ENCODE peak calls at places on chromosomes 3 and 15, in six cellular contexts. E is fibroblast of pulmonary artery, R is suprapubic skin, F is AG04450, O is Peyer's patch, V is left lung. Z is an unnamed sample.

GRCh38 chr3:46671541-46672348 is 21.7 kb downstream of the ALS2CL start:
- DNase-seq in E (no peak), R (peak; percentile 54), F (no peak), O (peak; percentile 39), V (peak; percentile 24), Z (no peak)

GRCh38 chr3:8278448-8278847 is 223.2 kb upstream of the LMCD1 start:
- DNase-seq in E (no peak), R (no peak), F (no peak), O (no peak), V (no peak), Z (no peak)

GRCh38 chr3:8352475-8352874 is 149.1 kb upstream of the LMCD1 start:
- DNase-seq in E (no peak), R (no peak), F (no peak), O (no peak), V (no peak), Z (no peak)

GRCh38 chr3:86451749-86452148 is 539.2 kb downstream of the VGLL3 start:
- DNase-seq in E (no peak), R (no peak), F (no peak), O (no peak), V (no peak), Z (no peak)

GRCh38 chr3:65044401-65044800 is 356.6 kb upstream of the ADAMTS9 start:
- DNase-seq in E (no peak), R (no peak), F (no peak), O (no peak), V (no peak), Z (no peak)

GRCh38 chr3:64300790-64301423 is 75.6 kb upstream of the PRICKLE2 start:
- DNase-seq in E (peak; percentile 90), R (no peak), F (no peak), O (no peak), V (no peak), Z (peak; percentile 87)

GRCh38 chr3:160879859-160880258 is 123.8 kb downstream of the PPM1L start:
- DNase-seq in E (no peak), R (no peak), F (no peak), O (no peak), V (no peak), Z (no peak)

GRCh38 chr3:113783463-113783862 is 36.6 kb downstream of the ATP6V1A start:
- DNase-seq in E (peak; percentile 98), R (no peak), F (peak; percentile 91), O (no peak), V (no peak), Z (peak; percentile 85)

GRCh38 chr15:63630036-63630751 is 33.0 kb downstream of the FBXL22 start:
- DNase-seq in E (no peak), R (no peak), F (no peak), O (no peak), V (no peak), Z (no peak)

GRCh38 chr3:11601446-11602241 is 42.1 kb downstream of the VGLL4 start:
- DNase-seq in E (peak; percentile 60), R (peak; percentile 85), F (no peak), O (peak; percentile 74), V (no peak), Z (peak; percentile 49)

GRCh38 chr3:84987709-84988504 is 29.1 kb downstream of the CADM2 start:
- DNase-seq in E (no peak), R (no peak), F (no peak), O (no peak), V (no peak), Z (no peak)

GRCh38 chr3:36303286-36303685 is 77.0 kb upstream of the STAC start:
- DNase-seq in E (no peak), R (no peak), F (no peak), O (no peak), V (no peak), Z (no peak)

GRCh38 chr3:4222574-4222973 is 80.6 kb upstream of the SETMAR start:
- DNase-seq in E (no peak), R (no peak), F (no peak), O (no peak), V (no peak), Z (no peak)

GRCh38 chr3:99647081-99647480 is 8.7 kb downstream of the COL8A1 start:
- DNase-seq in E (peak; percentile 83), R (no peak), F (no peak), O (no peak), V (no peak), Z (peak; percentile 80)

GRCh38 chr3:141235661-141236171 is 4.1 kb downstream of the PXYLP1 start:
- DNase-seq in E (no peak), R (no peak), F (no peak), O (peak; percentile 72), V (no peak), Z (no peak)

GRCh38 chr3:61650276-61650675 is 88.9 kb downstream of the PTPRG start:
- DNase-seq in E (peak; percentile 93), R (peak; percentile 71), F (no peak), O (peak; percentile 54), V (no peak), Z (peak; percentile 88)

GRCh38 chr15:83206387-83206970 is 1.1 kb downstream of the HDGFL3 start:
- DNase-seq in E (no peak), R (no peak), F (no peak), O (no peak), V (no peak), Z (no peak)

GRCh38 chr3:76997733-76998132 is 42.2 kb upstream of the ROBO2 start:
- DNase-seq in E (no peak), R (no peak), F (peak; percentile 36), O (no peak), V (peak; percentile 49), Z (peak; percentile 56)

GRCh38 chr3:142209655-142210054 is 15.7 kb downstream of the GK5 start:
- DNase-seq in E (peak; percentile 96), R (peak; percentile 75), F (no peak), O (peak; percentile 64), V (no peak), Z (peak; percentile 72)

GRCh38 chr3:66152336-66152735 is 68.5 kb upstream of the SLC25A26 start:
- DNase-seq in E (no peak), R (no peak), F (no peak), O (no peak), V (no peak), Z (no peak)

GRCh38 chr3:128956440-128956839 is 37.4 kb downstream of the CFAP92 start:
- DNase-seq in E (no peak), R (no peak), F (no peak), O (no peak), V (no peak), Z (no peak)

GRCh38 chr3:58640700-58641372 is 25.7 kb downstream of the FAM3D start:
- DNase-seq in E (peak; percentile 77), R (peak; percentile 77), F (peak; percentile 50), O (peak; percentile 78), V (peak; percentile 73), Z (no peak)

DNA sequence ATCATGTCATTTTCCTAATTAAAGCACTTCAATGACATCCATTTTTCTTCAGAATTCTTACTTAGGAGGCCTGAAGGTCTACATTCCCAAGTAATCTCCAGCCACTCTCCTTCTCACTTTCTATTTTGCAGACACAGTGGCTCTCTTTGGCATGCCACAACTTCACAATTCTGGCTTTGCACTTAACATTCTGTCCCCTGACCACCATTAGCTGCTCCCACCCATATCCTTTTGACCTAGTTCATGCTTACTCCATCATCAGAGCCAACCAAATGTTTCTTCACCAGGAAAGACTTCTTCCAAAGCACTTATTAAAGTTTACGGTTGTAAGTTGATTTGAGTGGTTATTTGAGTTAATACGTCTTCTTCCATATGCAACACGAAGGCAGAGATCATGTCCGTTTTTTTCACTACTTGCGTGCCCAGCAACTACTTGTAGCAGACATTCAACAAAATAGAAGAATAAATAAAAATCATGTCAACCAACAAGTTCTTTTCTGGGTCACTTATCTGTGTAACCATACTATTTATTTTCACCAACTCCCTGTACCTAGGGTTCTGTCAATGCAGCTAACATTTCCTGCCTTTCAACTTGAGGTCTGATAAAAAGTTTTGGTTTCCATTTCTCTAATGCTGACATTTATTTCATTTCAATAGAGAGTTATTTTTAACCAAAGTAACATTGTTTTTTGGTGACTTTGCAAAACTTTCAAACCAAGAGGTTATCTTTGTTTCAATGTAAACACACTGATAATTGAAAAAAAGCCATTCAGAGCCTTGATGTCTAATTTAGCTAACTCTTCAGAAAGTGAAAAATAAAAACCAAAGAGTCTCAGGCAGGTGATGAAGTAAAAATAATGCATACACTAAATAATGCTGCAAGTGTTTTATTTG is 9.9 kb upstream of the TIPARP start:
- DNase-seq in E (no peak), R (no peak), F (no peak), O (no peak), V (no peak), Z (no peak)
- H3K4me3 ChIP-seq in E (no peak overlapping the region), R (no peak overlapping the region), F (no peak overlapping the region), O (no peak overlapping the region), V (no peak overlapping the region), Z (no peak overlapping the region)

GRCh38 chr3:28294667-28295413 is 53.4 kb downstream of the CMC1 start:
- DNase-seq in E (no peak), R (no peak), F (no peak), O (no peak), V (no peak), Z (no peak)
- H3K4me3 ChIP-seq in E (no peak overlapping the region), R (no peak overlapping the region), F (no peak overlapping the region), O (no peak overlapping the region), V (no peak overlapping the region), Z (no peak overlapping the region)

GRCh38 chr15:75620776-75621536 is 4.6 kb downstream of the SNUPN start:
- DNase-seq in E (peak; percentile 95), R (peak; percentile 91), F (peak; percentile 64), O (peak; percentile 72), V (peak; percentile 80), Z (peak; percentile 84)
- H3K4me3 ChIP-seq in E (peak overlapping the region; percentile 43), R (peak overlapping the region; percentile 19), F (peak overlapping the region; percentile 30), O (no peak overlapping the region), V (peak overlapping the region; percentile 4), Z (peak overlapping the region; percentile 43)

GRCh38 chr15:61036121-61036520 is 193.0 kb downstream of the RORA start:
- DNase-seq in E (no peak), R (no peak), F (no peak), O (no peak), V (no peak), Z (no peak)

GRCh38 chr15:61033938-61034792 is 194.9 kb downstream of the RORA start:
- DNase-seq in E (no peak), R (no peak), F (no peak), O (no peak), V (no peak), Z (no peak)

GRCh38 chr15:61037031-61037430 is 192.1 kb downstream of the RORA start:
- DNase-seq in E (peak; percentile 84), R (no peak), F (no peak), O (no peak), V (no peak), Z (no peak)

GRCh38 chr15:61033319-61033718 is 195.8 kb downstream of the RORA start:
- DNase-seq in E (no peak), R (no peak), F (no peak), O (no peak), V (no peak), Z (no peak)

DNA sequence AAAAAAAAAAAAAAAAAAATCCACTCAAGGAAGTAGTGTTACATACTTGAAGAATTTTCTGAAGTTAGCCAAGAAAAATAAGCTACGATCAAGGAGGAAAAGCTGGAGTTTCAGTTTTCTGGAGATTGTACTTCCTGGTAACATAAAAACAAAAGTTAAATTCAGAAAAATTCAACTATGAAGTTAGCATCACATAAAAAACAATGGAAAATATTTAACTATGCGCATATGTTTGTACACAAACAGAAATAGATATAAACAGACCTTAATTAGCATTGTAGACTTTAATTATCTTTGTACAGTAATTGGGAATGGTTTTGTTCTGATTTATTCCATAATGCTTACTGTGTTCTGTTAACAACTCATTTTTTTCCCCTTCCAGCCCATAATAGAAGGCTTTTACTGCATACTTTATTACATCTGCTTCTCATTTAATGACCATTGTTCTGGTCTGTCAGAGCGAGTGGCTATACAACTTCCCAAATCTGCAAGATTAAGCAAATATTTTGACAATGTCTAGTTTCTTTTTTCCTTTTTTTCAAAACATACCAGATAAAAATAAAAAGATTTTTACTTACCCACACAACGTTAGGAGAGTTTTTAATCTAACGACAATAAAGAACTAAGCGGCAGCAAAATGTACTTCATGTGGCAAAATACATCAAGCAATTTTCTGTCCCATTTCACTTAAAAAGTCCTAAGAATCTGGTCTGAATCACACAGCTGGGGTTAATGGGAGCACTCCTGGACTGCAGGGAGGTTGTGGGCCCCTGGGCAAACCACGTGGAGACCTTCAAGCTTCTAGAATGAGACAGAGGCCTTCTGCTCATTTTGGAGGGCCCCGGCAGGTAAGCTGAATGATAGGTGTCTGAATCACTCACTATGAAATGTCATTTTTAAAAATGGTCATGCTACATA is 194.1 kb downstream of the RORA start:
- DNase-seq in E (peak; percentile 88), R (no peak), F (no peak), O (no peak), V (no peak), Z (no peak)
- H3K4me3 ChIP-seq in E (no peak overlapping the region), R (no peak overlapping the region), F (peak overlapping the region; percentile 3), O (no peak overlapping the region), V (no peak overlapping the region), Z (no peak overlapping the region)